ENCODE peak calls at places on chromosomes 5 and 9, in five cellular contexts. One of them, this sample, is unnamed.

GRCh38 chr9:134725605-134725940 is 84.0 kb downstream of the COL5A1 start:
- DNase-seq in stomach: no peak
- DNase-seq in cardiac fibroblast: no peak
- DNase-seq in uterus: no peak
- DNase-seq in HFF-Myc: peak; percentile 61
- DNase-seq in this sample: peak; percentile 74

GRCh38 chr9:95157491-95158151 is 159.9 kb downstream of the FANCC start:
- DNase-seq in stomach: no peak
- DNase-seq in cardiac fibroblast: peak; percentile 85
- DNase-seq in uterus: peak; percentile 78
- DNase-seq in HFF-Myc: peak; percentile 94
- DNase-seq in this sample: peak; percentile 87

GRCh38 chr9:136264046-136264802 is 18.6 kb upstream of the QSOX2 start:
- DNase-seq in stomach: no peak
- DNase-seq in cardiac fibroblast: no peak
- DNase-seq in uterus: no peak
- DNase-seq in HFF-Myc: no peak
- DNase-seq in this sample: no peak

GRCh38 chr9:95084254-95084934 is 233.1 kb downstream of the FANCC start:
- DNase-seq in stomach: no peak
- DNase-seq in cardiac fibroblast: no peak
- DNase-seq in uterus: no peak
- DNase-seq in HFF-Myc: no peak
- DNase-seq in this sample: no peak

GRCh38 chr9:134066923-134067851 is 639 bp downstream of the BRD3 start:
- DNase-seq in stomach: peak; percentile 34
- DNase-seq in cardiac fibroblast: peak; percentile 34
- DNase-seq in uterus: no peak
- DNase-seq in HFF-Myc: no peak
- DNase-seq in this sample: no peak

GRCh38 chr5:139700711-139701693 is 52.9 kb downstream of the CXXC5 start:
- DNase-seq in stomach: no peak
- DNase-seq in cardiac fibroblast: no peak
- DNase-seq in uterus: no peak
- DNase-seq in HFF-Myc: no peak
- DNase-seq in this sample: no peak

GRCh38 chr5:162283611-162284010 is 216.0 kb downstream of the GABRG2 start:
- DNase-seq in stomach: no peak
- DNase-seq in cardiac fibroblast: no peak
- DNase-seq in uterus: no peak
- DNase-seq in HFF-Myc: no peak
- DNase-seq in this sample: no peak

GRCh38 chr5:61630908-61631307 is 298.9 kb downstream of the ZSWIM6 start:
- DNase-seq in stomach: no peak
- DNase-seq in cardiac fibroblast: no peak
- DNase-seq in uterus: no peak
- DNase-seq in HFF-Myc: no peak
- DNase-seq in this sample: no peak

GRCh38 chr9:18190671-18191374 is 283.1 kb upstream of the ADAMTSL1 start:
- DNase-seq in stomach: no peak
- DNase-seq in cardiac fibroblast: peak; percentile 2
- DNase-seq in uterus: no peak
- DNase-seq in HFF-Myc: no peak
- DNase-seq in this sample: no peak

GRCh38 chr9:4235951-4236804 is 63.7 kb downstream of the GLIS3 start:
- DNase-seq in stomach: no peak
- DNase-seq in cardiac fibroblast: peak; percentile 80
- DNase-seq in uterus: no peak
- DNase-seq in HFF-Myc: peak; percentile 61
- DNase-seq in this sample: no peak

GRCh38 chr9:4237748-4238511 is 61.9 kb downstream of the GLIS3 start:
- DNase-seq in stomach: no peak
- DNase-seq in cardiac fibroblast: peak; percentile 72
- DNase-seq in uterus: no peak
- DNase-seq in HFF-Myc: no peak
- DNase-seq in this sample: no peak

GRCh38 chr9:4242239-4242638 is 57.6 kb downstream of the GLIS3 start:
- DNase-seq in stomach: no peak
- DNase-seq in cardiac fibroblast: no peak
- DNase-seq in uterus: no peak
- DNase-seq in HFF-Myc: no peak
- DNase-seq in this sample: no peak

GRCh38 chr9:4241552-4241951 is 58.3 kb downstream of the GLIS3 start:
- DNase-seq in stomach: no peak
- DNase-seq in cardiac fibroblast: no peak
- DNase-seq in uterus: no peak
- DNase-seq in HFF-Myc: no peak
- DNase-seq in this sample: no peak

DNA sequence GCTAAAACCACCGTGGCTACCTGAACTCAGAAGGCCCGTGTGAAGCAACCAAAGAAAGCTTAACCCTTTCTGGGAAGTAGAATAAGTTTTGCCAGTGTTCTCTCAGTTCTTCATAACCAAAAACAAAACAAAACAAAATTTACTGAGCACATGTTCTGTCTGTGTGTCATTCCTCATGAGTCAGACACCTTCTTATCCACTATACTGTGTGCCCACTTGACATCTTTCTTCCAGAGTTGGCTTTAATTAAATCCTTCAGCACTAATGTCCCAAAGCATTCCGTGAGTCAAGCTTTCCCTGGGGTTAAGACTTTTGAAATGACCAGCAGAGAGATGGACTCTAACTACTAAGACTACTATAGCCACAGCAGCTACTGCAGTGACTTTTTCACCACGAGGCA is 61.3 kb downstream of the GLIS3 start:
- DNase-seq in stomach: no peak
- DNase-seq in cardiac fibroblast: peak; percentile 77
- DNase-seq in uterus: no peak
- DNase-seq in HFF-Myc: peak; percentile 59
- DNase-seq in this sample: no peak
- H3K4me3 ChIP-seq in stomach: no peak overlapping the region
- H3K4me3 ChIP-seq in cardiac fibroblast: no peak overlapping the region
- H3K4me3 ChIP-seq in uterus: no peak overlapping the region
- H3K4me3 ChIP-seq in HFF-Myc: no peak overlapping the region
- H3K4me3 ChIP-seq in this sample: no peak overlapping the region

DNA sequence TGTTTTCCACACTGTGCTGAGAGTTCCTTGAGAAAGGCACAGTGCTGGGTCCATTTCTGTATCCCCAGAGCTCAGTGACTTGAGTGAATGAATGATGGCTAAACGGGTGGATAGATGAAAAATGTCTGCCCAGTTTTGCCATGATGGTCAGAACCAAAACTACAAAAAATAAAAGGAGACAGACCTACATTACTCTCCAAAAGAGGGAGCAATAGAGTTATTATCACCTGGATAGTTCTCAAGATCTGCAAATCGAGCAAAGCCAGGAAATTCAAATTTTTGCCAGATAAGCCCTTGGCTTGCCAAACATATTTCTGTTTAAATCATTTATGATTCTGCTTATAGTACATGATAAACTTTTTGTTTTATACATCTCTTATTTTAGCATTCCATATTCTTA is 214.2 kb upstream of the ZNF462 start:
- DNase-seq in stomach: no peak
- DNase-seq in cardiac fibroblast: peak; percentile 57
- DNase-seq in uterus: no peak
- DNase-seq in HFF-Myc: no peak
- DNase-seq in this sample: no peak
- TF ChIP-seq CTCF in stomach: no peak
- TF ChIP-seq CTCF in cardiac fibroblast: peak; percentile 26
- TF ChIP-seq CTCF in uterus: no peak
- TF ChIP-seq CTCF in HFF-Myc: no peak
- TF ChIP-seq CTCF in this sample: peak; percentile 29

GRCh38 chr9:113886933-113887332 is 10.8 kb downstream of the ZNF618 start:
- DNase-seq in stomach: no peak
- DNase-seq in cardiac fibroblast: peak; percentile 28
- DNase-seq in uterus: no peak
- DNase-seq in HFF-Myc: no peak
- DNase-seq in this sample: no peak

GRCh38 chr9:113885183-113886002 is 9.3 kb downstream of the ZNF618 start:
- DNase-seq in stomach: no peak
- DNase-seq in cardiac fibroblast: no peak
- DNase-seq in uterus: no peak
- DNase-seq in HFF-Myc: no peak
- DNase-seq in this sample: no peak

GRCh38 chr9:113886471-113886870 is 10.4 kb downstream of the ZNF618 start:
- DNase-seq in stomach: no peak
- DNase-seq in cardiac fibroblast: peak; percentile 34
- DNase-seq in uterus: no peak
- DNase-seq in HFF-Myc: no peak
- DNase-seq in this sample: no peak

GRCh38 chr9:113887436-113887835 is 11.3 kb downstream of the ZNF618 start:
- DNase-seq in stomach: no peak
- DNase-seq in cardiac fibroblast: no peak
- DNase-seq in uterus: no peak
- DNase-seq in HFF-Myc: no peak
- DNase-seq in this sample: no peak

GRCh38 chr9:113886003-113886324 is 9.9 kb downstream of the ZNF618 start:
- DNase-seq in stomach: no peak
- DNase-seq in cardiac fibroblast: peak; percentile 30
- DNase-seq in uterus: peak; percentile 48
- DNase-seq in HFF-Myc: no peak
- DNase-seq in this sample: no peak
- H3K4me3 ChIP-seq in stomach: peak overlapping the region; percentile 24
- H3K4me3 ChIP-seq in cardiac fibroblast: no peak overlapping the region
- H3K4me3 ChIP-seq in uterus: peak overlapping the region; percentile 20
- H3K4me3 ChIP-seq in HFF-Myc: no peak overlapping the region
- H3K4me3 ChIP-seq in this sample: peak overlapping the region; percentile 37

GRCh38 chr5:115541586-115541985 is 3.0 kb downstream of the FEM1C start:
- DNase-seq in stomach: no peak
- DNase-seq in cardiac fibroblast: peak; percentile 24
- DNase-seq in uterus: no peak
- DNase-seq in HFF-Myc: no peak
- DNase-seq in this sample: no peak
- TF ChIP-seq CTCF in stomach: no peak
- TF ChIP-seq CTCF in cardiac fibroblast: no peak
- TF ChIP-seq CTCF in uterus: no peak
- TF ChIP-seq CTCF in HFF-Myc: no peak
- TF ChIP-seq CTCF in this sample: no peak

DNA sequence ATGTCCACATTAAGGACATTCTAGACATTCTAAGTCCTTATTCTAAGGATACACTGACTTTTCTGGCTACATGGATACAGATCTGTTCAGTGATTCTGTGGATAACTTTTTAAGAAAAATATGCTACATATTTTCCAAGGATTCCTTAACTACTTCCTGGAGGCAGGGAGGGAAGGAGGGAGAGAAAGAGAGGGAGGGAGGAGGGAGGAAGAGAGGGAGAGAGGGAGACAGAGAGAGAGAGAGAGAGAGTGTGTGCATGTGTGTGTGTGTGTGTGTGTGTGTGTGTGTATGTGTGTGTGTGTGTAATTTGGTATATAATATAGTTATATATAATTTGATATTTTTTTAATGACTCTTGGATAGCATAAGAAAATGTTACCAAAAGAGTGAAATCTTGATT is 109.8 kb downstream of the TLE4 start:
- DNase-seq in stomach: no peak
- DNase-seq in cardiac fibroblast: no peak
- DNase-seq in uterus: no peak
- DNase-seq in HFF-Myc: no peak
- DNase-seq in this sample: no peak
- H3K4me3 ChIP-seq in stomach: no peak overlapping the region
- H3K4me3 ChIP-seq in cardiac fibroblast: no peak overlapping the region
- H3K4me3 ChIP-seq in uterus: no peak overlapping the region
- H3K4me3 ChIP-seq in HFF-Myc: no peak overlapping the region
- H3K4me3 ChIP-seq in this sample: no peak overlapping the region

GRCh38 chr5:110343616-110344015 is 382.9 kb downstream of the TMEM232 start:
- DNase-seq in stomach: no peak
- DNase-seq in cardiac fibroblast: peak; percentile 30
- DNase-seq in uterus: no peak
- DNase-seq in HFF-Myc: no peak
- DNase-seq in this sample: no peak
- TF ChIP-seq CTCF in stomach: no peak
- TF ChIP-seq CTCF in cardiac fibroblast: peak; percentile 18
- TF ChIP-seq CTCF in uterus: no peak
- TF ChIP-seq CTCF in HFF-Myc: no peak
- TF ChIP-seq CTCF in this sample: no peak

This sample was measured in AG04450.